ENCODE peak calls at places on chromosomes 6 and 20, in ten cellular contexts. One of them, this sample, is unnamed.

GRCh38 chr20:48702388-48703041 is 125.3 kb downstream of the PREX1 start:
- DNase-seq in Peyer's patch: no peak
- DNase-seq in BJ: no peak
- DNase-seq in CD8-positive, alpha-beta T cell: no peak
- DNase-seq in heart right ventricle: no peak
- DNase-seq in heart left ventricle: no peak
- DNase-seq in IMR-90: no peak
- DNase-seq in endothelial cell of umbilical vein: no peak
- DNase-seq in progenitor cell of endocrine pancreas: no peak
- DNase-seq in transverse colon: no peak
- DNase-seq in this sample: no peak

GRCh38 chr20:24745617-24746350 is 203.3 kb upstream of the CST7 start:
- DNase-seq in Peyer's patch: no peak
- DNase-seq in BJ: no peak
- DNase-seq in CD8-positive, alpha-beta T cell: no peak
- DNase-seq in heart right ventricle: no peak
- DNase-seq in heart left ventricle: no peak
- DNase-seq in IMR-90: no peak
- DNase-seq in endothelial cell of umbilical vein: no peak
- DNase-seq in progenitor cell of endocrine pancreas: no peak
- DNase-seq in transverse colon: no peak
- DNase-seq in this sample: no peak

GRCh38 chr6:154202334-154202733 is 154.3 kb downstream of the IPCEF1 start:
- DNase-seq in Peyer's patch: no peak
- DNase-seq in BJ: no peak
- DNase-seq in CD8-positive, alpha-beta T cell: no peak
- DNase-seq in heart right ventricle: no peak
- DNase-seq in heart left ventricle: no peak
- DNase-seq in IMR-90: no peak
- DNase-seq in endothelial cell of umbilical vein: no peak
- DNase-seq in progenitor cell of endocrine pancreas: no peak
- DNase-seq in transverse colon: no peak
- DNase-seq in this sample: no peak

GRCh38 chr6:122717350-122717749 is 62.2 kb upstream of the FABP7 start:
- DNase-seq in Peyer's patch: no peak
- DNase-seq in BJ: no peak
- DNase-seq in CD8-positive, alpha-beta T cell: no peak
- DNase-seq in heart right ventricle: peak
- DNase-seq in heart left ventricle: no peak
- DNase-seq in IMR-90: peak
- DNase-seq in endothelial cell of umbilical vein: no peak
- DNase-seq in progenitor cell of endocrine pancreas: no peak
- DNase-seq in transverse colon: no peak
- DNase-seq in this sample: no peak

GRCh38 chr20:14069796-14070195 is 74.5 kb downstream of the MACROD2 start:
- DNase-seq in Peyer's patch: no peak
- DNase-seq in BJ: peak
- DNase-seq in CD8-positive, alpha-beta T cell: no peak
- DNase-seq in heart right ventricle: no peak
- DNase-seq in heart left ventricle: no peak
- DNase-seq in IMR-90: no peak
- DNase-seq in endothelial cell of umbilical vein: no peak
- DNase-seq in progenitor cell of endocrine pancreas: no peak
- DNase-seq in transverse colon: no peak
- DNase-seq in this sample: no peak

GRCh38 chr20:51596656-51597388 is 54.3 kb upstream of the NFATC2 start:
- DNase-seq in Peyer's patch: no peak
- DNase-seq in BJ: no peak
- DNase-seq in CD8-positive, alpha-beta T cell: no peak
- DNase-seq in heart right ventricle: no peak
- DNase-seq in heart left ventricle: no peak
- DNase-seq in IMR-90: no peak
- DNase-seq in endothelial cell of umbilical vein: no peak
- DNase-seq in progenitor cell of endocrine pancreas: no peak
- DNase-seq in transverse colon: no peak
- DNase-seq in this sample: no peak

GRCh38 chr20:37075932-37076685 is 19.7 kb downstream of the RBL1 start:
- DNase-seq in Peyer's patch: no peak
- DNase-seq in BJ: no peak
- DNase-seq in CD8-positive, alpha-beta T cell: no peak
- DNase-seq in heart right ventricle: no peak
- DNase-seq in heart left ventricle: no peak
- DNase-seq in IMR-90: peak
- DNase-seq in endothelial cell of umbilical vein: no peak
- DNase-seq in progenitor cell of endocrine pancreas: no peak
- DNase-seq in transverse colon: no peak
- DNase-seq in this sample: no peak

GRCh38 chr20:16641511-16641910 is 68.3 kb upstream of the KIF16B start:
- DNase-seq in Peyer's patch: no peak
- DNase-seq in BJ: no peak
- DNase-seq in CD8-positive, alpha-beta T cell: no peak
- DNase-seq in heart right ventricle: no peak
- DNase-seq in heart left ventricle: no peak
- DNase-seq in IMR-90: no peak
- DNase-seq in endothelial cell of umbilical vein: no peak
- DNase-seq in progenitor cell of endocrine pancreas: no peak
- DNase-seq in transverse colon: no peak
- DNase-seq in this sample: no peak

GRCh38 chr6:148491638-148492210 is 149.1 kb downstream of the SASH1 start:
- DNase-seq in Peyer's patch: no peak
- DNase-seq in BJ: no peak
- DNase-seq in CD8-positive, alpha-beta T cell: no peak
- DNase-seq in heart right ventricle: no peak
- DNase-seq in heart left ventricle: no peak
- DNase-seq in IMR-90: peak
- DNase-seq in endothelial cell of umbilical vein: no peak
- DNase-seq in progenitor cell of endocrine pancreas: no peak
- DNase-seq in transverse colon: no peak
- DNase-seq in this sample: no peak

GRCh38 chr6:35048631-35049083 is 92.5 kb downstream of the TCP11 start:
- DNase-seq in Peyer's patch: peak
- DNase-seq in BJ: no peak
- DNase-seq in CD8-positive, alpha-beta T cell: no peak
- DNase-seq in heart right ventricle: peak
- DNase-seq in heart left ventricle: peak
- DNase-seq in IMR-90: peak
- DNase-seq in endothelial cell of umbilical vein: no peak
- DNase-seq in progenitor cell of endocrine pancreas: no peak
- DNase-seq in transverse colon: peak
- DNase-seq in this sample: no peak

GRCh38 chr6:76633259-76633658 is 560.8 kb upstream of the IMPG1 start:
- DNase-seq in Peyer's patch: no peak
- DNase-seq in BJ: no peak
- DNase-seq in CD8-positive, alpha-beta T cell: no peak
- DNase-seq in heart right ventricle: no peak
- DNase-seq in heart left ventricle: no peak
- DNase-seq in IMR-90: no peak
- DNase-seq in endothelial cell of umbilical vein: no peak
- DNase-seq in progenitor cell of endocrine pancreas: no peak
- DNase-seq in transverse colon: no peak
- DNase-seq in this sample: no peak

GRCh38 chr6:106619223-106619622 is 10.1 kb downstream of the RTN4IP1 start:
- DNase-seq in Peyer's patch: no peak
- DNase-seq in BJ: no peak
- DNase-seq in CD8-positive, alpha-beta T cell: no peak
- DNase-seq in heart right ventricle: no peak
- DNase-seq in heart left ventricle: no peak
- DNase-seq in IMR-90: no peak
- DNase-seq in endothelial cell of umbilical vein: no peak
- DNase-seq in progenitor cell of endocrine pancreas: no peak
- DNase-seq in transverse colon: no peak
- DNase-seq in this sample: no peak

GRCh38 chr6:53189554-53189953 is 40.9 kb upstream of the GCM1 start:
- DNase-seq in Peyer's patch: no peak
- DNase-seq in BJ: no peak
- DNase-seq in CD8-positive, alpha-beta T cell: no peak
- DNase-seq in heart right ventricle: no peak
- DNase-seq in heart left ventricle: no peak
- DNase-seq in IMR-90: peak
- DNase-seq in endothelial cell of umbilical vein: no peak
- DNase-seq in progenitor cell of endocrine pancreas: no peak
- DNase-seq in transverse colon: no peak
- DNase-seq in this sample: no peak

GRCh38 chr6:7137335-7138106 is 29.8 kb downstream of the RREB1 start:
- DNase-seq in Peyer's patch: peak
- DNase-seq in BJ: no peak
- DNase-seq in CD8-positive, alpha-beta T cell: peak
- DNase-seq in heart right ventricle: peak
- DNase-seq in heart left ventricle: peak
- DNase-seq in IMR-90: peak
- DNase-seq in endothelial cell of umbilical vein: peak
- DNase-seq in progenitor cell of endocrine pancreas: no peak
- DNase-seq in transverse colon: peak
- DNase-seq in this sample: peak

GRCh38 chr20:5863040-5863811 is 87.1 kb downstream of the TRMT6 start:
- DNase-seq in Peyer's patch: no peak
- DNase-seq in BJ: no peak
- DNase-seq in CD8-positive, alpha-beta T cell: no peak
- DNase-seq in heart right ventricle: no peak
- DNase-seq in heart left ventricle: no peak
- DNase-seq in IMR-90: peak
- DNase-seq in endothelial cell of umbilical vein: peak
- DNase-seq in progenitor cell of endocrine pancreas: no peak
- DNase-seq in transverse colon: no peak
- DNase-seq in this sample: no peak

GRCh38 chr6:138752017-138752416 is 21.6 kb upstream of the CCDC28A start:
- DNase-seq in Peyer's patch: no peak
- DNase-seq in BJ: no peak
- DNase-seq in CD8-positive, alpha-beta T cell: no peak
- DNase-seq in heart right ventricle: no peak
- DNase-seq in heart left ventricle: no peak
- DNase-seq in IMR-90: no peak
- DNase-seq in endothelial cell of umbilical vein: no peak
- DNase-seq in progenitor cell of endocrine pancreas: no peak
- DNase-seq in transverse colon: no peak
- DNase-seq in this sample: no peak
- TF ChIP-seq CTCF in Peyer's patch: no peak
- TF ChIP-seq CTCF in BJ: no peak
- TF ChIP-seq CTCF in CD8-positive, alpha-beta T cell: no peak
- TF ChIP-seq CTCF in heart right ventricle: no peak
- TF ChIP-seq CTCF in heart left ventricle: no peak
- TF ChIP-seq CTCF in IMR-90: peak
- TF ChIP-seq CTCF in endothelial cell of umbilical vein: no peak
- TF ChIP-seq CTCF in progenitor cell of endocrine pancreas: peak
- TF ChIP-seq CTCF in transverse colon: no peak
- TF ChIP-seq CTCF in this sample: no peak

DNA sequence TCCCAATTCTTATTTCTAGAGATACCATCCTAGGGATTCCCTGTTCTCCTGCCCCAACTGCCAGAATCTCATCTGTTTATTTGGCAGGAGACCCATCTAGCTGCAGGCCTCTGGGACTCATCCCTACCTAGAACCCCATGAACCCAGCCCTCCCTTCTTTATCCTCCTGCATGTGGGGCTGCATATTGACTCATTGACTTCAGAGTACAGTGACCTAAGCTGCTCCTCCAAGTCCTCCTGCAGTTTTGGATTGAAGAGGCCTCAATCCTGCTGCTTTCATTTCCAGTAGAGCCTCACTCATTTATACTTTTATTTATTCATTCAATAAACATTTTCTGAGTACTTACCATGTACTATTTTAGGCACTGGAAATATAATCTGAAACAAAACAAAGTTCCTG is 11.6 kb downstream of the TMEM200A start:
- DNase-seq in Peyer's patch: no peak
- DNase-seq in BJ: no peak
- DNase-seq in CD8-positive, alpha-beta T cell: no peak
- DNase-seq in heart right ventricle: no peak
- DNase-seq in heart left ventricle: no peak
- DNase-seq in IMR-90: peak
- DNase-seq in endothelial cell of umbilical vein: no peak
- DNase-seq in progenitor cell of endocrine pancreas: no peak
- DNase-seq in transverse colon: no peak
- DNase-seq in this sample: no peak
- TF ChIP-seq CTCF in Peyer's patch: no peak
- TF ChIP-seq CTCF in BJ: no peak
- TF ChIP-seq CTCF in CD8-positive, alpha-beta T cell: no peak
- TF ChIP-seq CTCF in heart right ventricle: no peak
- TF ChIP-seq CTCF in heart left ventricle: no peak
- TF ChIP-seq CTCF in IMR-90: no peak
- TF ChIP-seq CTCF in endothelial cell of umbilical vein: no peak
- TF ChIP-seq CTCF in progenitor cell of endocrine pancreas: no peak
- TF ChIP-seq CTCF in transverse colon: no peak
- TF ChIP-seq CTCF in this sample: no peak

GRCh38 chr20:9177278-9177677 is 108.4 kb downstream of the PLCB4 start:
- DNase-seq in Peyer's patch: no peak
- DNase-seq in BJ: no peak
- DNase-seq in CD8-positive, alpha-beta T cell: no peak
- DNase-seq in heart right ventricle: no peak
- DNase-seq in heart left ventricle: no peak
- DNase-seq in IMR-90: no peak
- DNase-seq in endothelial cell of umbilical vein: no peak
- DNase-seq in progenitor cell of endocrine pancreas: no peak
- DNase-seq in transverse colon: no peak
- DNase-seq in this sample: no peak

GRCh38 chr20:9169409-9169808 is 100.5 kb downstream of the PLCB4 start:
- DNase-seq in Peyer's patch: no peak
- DNase-seq in BJ: no peak
- DNase-seq in CD8-positive, alpha-beta T cell: no peak
- DNase-seq in heart right ventricle: no peak
- DNase-seq in heart left ventricle: no peak
- DNase-seq in IMR-90: no peak
- DNase-seq in endothelial cell of umbilical vein: no peak
- DNase-seq in progenitor cell of endocrine pancreas: no peak
- DNase-seq in transverse colon: no peak
- DNase-seq in this sample: no peak

GRCh38 chr20:9172908-9173307 is 104.0 kb downstream of the PLCB4 start:
- DNase-seq in Peyer's patch: no peak
- DNase-seq in BJ: no peak
- DNase-seq in CD8-positive, alpha-beta T cell: no peak
- DNase-seq in heart right ventricle: no peak
- DNase-seq in heart left ventricle: no peak
- DNase-seq in IMR-90: no peak
- DNase-seq in endothelial cell of umbilical vein: no peak
- DNase-seq in progenitor cell of endocrine pancreas: no peak
- DNase-seq in transverse colon: no peak
- DNase-seq in this sample: no peak
- TF ChIP-seq CTCF in Peyer's patch: no peak
- TF ChIP-seq CTCF in BJ: peak
- TF ChIP-seq CTCF in CD8-positive, alpha-beta T cell: no peak
- TF ChIP-seq CTCF in heart right ventricle: peak
- TF ChIP-seq CTCF in heart left ventricle: peak
- TF ChIP-seq CTCF in IMR-90: no peak
- TF ChIP-seq CTCF in endothelial cell of umbilical vein: no peak
- TF ChIP-seq CTCF in progenitor cell of endocrine pancreas: no peak
- TF ChIP-seq CTCF in transverse colon: no peak
- TF ChIP-seq CTCF in this sample: no peak

GRCh38 chr6:100965069-100965468 is 83.9 kb upstream of the ASCC3 start:
- DNase-seq in Peyer's patch: no peak
- DNase-seq in BJ: no peak
- DNase-seq in CD8-positive, alpha-beta T cell: no peak
- DNase-seq in heart right ventricle: no peak
- DNase-seq in heart left ventricle: no peak
- DNase-seq in IMR-90: no peak
- DNase-seq in endothelial cell of umbilical vein: no peak
- DNase-seq in progenitor cell of endocrine pancreas: no peak
- DNase-seq in transverse colon: no peak
- DNase-seq in this sample: no peak

DNA sequence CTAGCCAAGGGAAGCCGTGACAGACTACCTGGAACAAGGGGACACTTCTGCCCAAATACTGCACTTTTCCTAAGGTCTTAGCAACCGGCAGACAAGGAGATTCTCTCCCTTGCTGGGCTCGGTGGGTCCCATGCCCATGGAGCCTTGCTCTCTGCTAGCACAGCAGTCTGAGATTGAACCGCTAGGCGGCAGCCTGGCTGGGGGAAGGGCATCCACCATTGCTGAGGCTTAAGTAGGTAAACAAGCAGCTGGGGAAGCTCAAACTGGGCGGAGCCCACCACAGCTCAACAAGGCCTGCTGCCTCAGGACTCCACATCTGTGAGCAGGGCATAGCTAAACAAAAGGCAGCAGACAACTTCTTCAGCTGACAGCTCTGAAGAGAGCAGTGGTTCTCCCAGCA is 87.8 kb upstream of the ASCC3 start:
- DNase-seq in Peyer's patch: no peak
- DNase-seq in BJ: no peak
- DNase-seq in CD8-positive, alpha-beta T cell: no peak
- DNase-seq in heart right ventricle: no peak
- DNase-seq in heart left ventricle: no peak
- DNase-seq in IMR-90: no peak
- DNase-seq in endothelial cell of umbilical vein: no peak
- DNase-seq in progenitor cell of endocrine pancreas: no peak
- DNase-seq in transverse colon: no peak
- DNase-seq in this sample: no peak
- TF ChIP-seq CTCF in Peyer's patch: no peak
- TF ChIP-seq CTCF in BJ: no peak
- TF ChIP-seq CTCF in CD8-positive, alpha-beta T cell: no peak
- TF ChIP-seq CTCF in heart right ventricle: no peak
- TF ChIP-seq CTCF in heart left ventricle: no peak
- TF ChIP-seq CTCF in IMR-90: no peak
- TF ChIP-seq CTCF in endothelial cell of umbilical vein: no peak
- TF ChIP-seq CTCF in progenitor cell of endocrine pancreas: no peak
- TF ChIP-seq CTCF in transverse colon: no peak
- TF ChIP-seq CTCF in this sample: no peak